ENCODE peak calls at places on chromosomes 12 and 14, in four cellular contexts. M is A549, D is adrenal gland, N is psoas muscle. V is an unnamed sample. For H3K4me1 and H3K9me3, the result is how much of the 10 kb centered on the place peaks cover.

GRCh38 chr12:122057007-122057735 is 21.4 kb upstream of the MLXIP start:
- DNase-seq in M (no peak), D (no peak), N (no peak), V (no peak)

GRCh38 chr12:108948369-108948768 is 68.5 kb downstream of the DAO start:
- DNase-seq in M (no peak), D (no peak), N (no peak), V (no peak)

GRCh38 chr14:70888681-70889175 is 18.5 kb upstream of the PCNX1 start:
- DNase-seq in M (no peak), D (no peak), N (no peak), V (no peak)

GRCh38 chr12:12534134-12534866 is 28.4 kb downstream of the DUSP16 start:
- DNase-seq in M (no peak), D (no peak), N (no peak), V (no peak)

GRCh38 chr12:15829949-15830348 is 40.8 kb upstream of the EPS8 start:
- DNase-seq in M (no peak), D (no peak), N (no peak), V (peak)

GRCh38 chr14:95993768-95994592 is 45.2 kb upstream of the C14orf132 start:
- DNase-seq in M (peak), D (peak), N (no peak), V (no peak)

GRCh38 chr12:20963762-20964161 is 153.3 kb downstream of the SLCO1B3 start:
- DNase-seq in M (no peak), D (no peak), N (no peak), V (no peak)

GRCh38 chr12:59916988-59917387 is 321.2 kb downstream of the SLC16A7 start:
- DNase-seq in M (no peak), D (no peak), N (no peak), V (no peak)

GRCh38 chr14:72883963-72884362 is 9.9 kb downstream of the DPF3 start:
- DNase-seq in M (no peak), D (no peak), N (no peak), V (peak)

GRCh38 chr14:59919582-59920377 is at the start of gene LRRC9:
- DNase-seq in M (no peak), D (peak), N (peak), V (no peak)

GRCh38 chr12:115227137-115227615 is 543.2 kb upstream of the TBX3 start:
- DNase-seq in M (peak), D (peak), N (peak), V (peak)

GRCh38 chr12:49019435-49020317 is 1.1 kb upstream of the PRKAG1 start:
- DNase-seq in M (peak), D (peak), N (no peak), V (no peak)

GRCh38 chr14:99793213-99794155 is at the start of gene EML1:
- DNase-seq in M (peak), D (peak), N (peak), V (peak)

GRCh38 chr12:113443030-113443539 is 20.9 kb downstream of the SDSL start:
- DNase-seq in M (no peak), D (no peak), N (no peak), V (no peak)

DNA sequence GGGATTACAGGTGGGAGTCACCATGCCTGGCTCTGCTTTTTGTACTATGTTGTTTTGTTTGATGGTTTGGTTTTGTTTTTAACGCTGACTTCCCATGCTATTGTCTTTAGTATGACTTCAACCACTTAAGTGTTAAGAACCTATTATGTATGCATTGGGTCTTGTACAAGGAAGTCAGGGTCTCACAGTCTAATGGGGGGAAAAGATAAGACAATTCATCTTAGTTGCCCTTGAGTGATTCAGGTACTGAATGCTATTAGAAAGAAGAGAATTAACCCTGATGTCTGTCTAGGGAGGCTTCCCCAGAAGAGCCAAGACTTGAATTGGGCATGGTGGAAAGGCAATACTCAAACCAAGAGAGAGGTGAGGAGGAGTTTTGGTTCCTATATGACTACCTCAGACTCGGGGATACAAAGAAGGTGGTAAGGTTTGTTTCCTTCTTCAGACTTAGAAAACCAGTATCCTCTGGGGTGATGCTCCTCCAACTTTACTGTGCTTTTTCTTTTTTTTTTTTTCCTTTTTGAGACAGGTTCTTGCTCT is 64.6 kb downstream of the SUSD6 start:
- DNase-seq in M (no peak), D (no peak), N (no peak), V (no peak)
- H3K4me1 ChIP-seq in M (under half), D (half or more), N (half or more), V (under half)

GRCh38 chr12:31843399-31844095 is 114.7 kb upstream of the AMN1 start:
- DNase-seq in M (no peak), D (no peak), N (no peak), V (no peak)
- H3K9me3 ChIP-seq in M (under half), D (under half), N (under half), V (under half)

DNA sequence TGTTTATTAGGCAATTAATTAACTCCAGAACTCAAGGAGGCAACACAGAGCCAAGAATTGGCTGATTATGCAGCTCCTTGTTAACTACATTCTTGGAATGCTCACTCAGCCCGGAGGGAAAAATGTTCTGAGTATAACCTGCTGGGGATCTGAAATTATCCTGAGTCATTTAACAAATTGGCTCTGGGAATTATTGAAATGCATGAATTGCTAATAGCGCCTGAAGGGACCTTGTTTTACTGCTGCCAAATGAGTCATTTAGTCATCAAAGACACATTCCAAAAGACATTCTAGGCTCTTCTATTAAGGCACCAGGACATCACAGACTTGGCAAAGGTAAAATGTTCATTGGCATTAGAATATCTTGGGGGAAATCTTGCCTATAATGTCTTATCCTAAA is 13.0 kb downstream of the TMEM52B start:
- DNase-seq in M (no peak), D (peak), N (no peak), V (no peak)
- H3K4me1 ChIP-seq in M (under half), D (under half), N (under half), V (under half)

DNA sequence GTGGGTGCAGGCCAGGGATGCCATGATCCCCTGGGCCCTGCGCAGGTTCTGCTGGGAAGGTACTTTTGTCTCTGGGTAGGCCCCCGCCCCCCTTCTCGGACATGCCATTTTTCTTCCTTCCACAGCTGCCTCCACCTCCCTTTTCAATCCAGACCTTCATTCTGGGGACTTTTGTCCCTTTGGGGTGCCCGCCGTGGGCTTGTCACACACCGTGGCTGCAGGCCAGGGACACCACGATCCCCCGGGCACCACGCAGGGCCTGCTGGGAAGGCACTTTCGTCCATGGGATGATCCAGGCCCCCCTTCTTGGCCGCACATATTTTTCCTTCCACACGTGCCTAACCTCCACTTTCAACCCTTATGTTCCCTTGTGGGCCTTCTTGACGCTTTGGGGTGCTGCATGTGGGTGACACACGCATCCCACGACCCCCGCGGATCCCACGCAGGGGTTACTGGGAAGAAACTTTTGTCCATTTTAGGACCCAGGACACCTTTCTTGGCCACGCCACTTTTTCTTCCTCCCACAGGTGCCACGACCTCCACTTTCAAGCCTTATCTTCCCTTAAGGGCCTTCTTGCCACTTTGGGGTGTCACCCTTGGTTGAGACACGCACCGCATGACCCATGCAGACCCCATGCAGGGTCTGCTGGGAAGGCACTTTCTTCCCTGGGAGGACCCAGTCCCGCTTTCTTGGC is 272.5 kb downstream of the ALG10 start:
- DNase-seq in M (no peak), D (no peak), N (peak), V (no peak)
- H3K9me3 ChIP-seq in M (under half), D (under half), N (under half), V (under half)

DNA sequence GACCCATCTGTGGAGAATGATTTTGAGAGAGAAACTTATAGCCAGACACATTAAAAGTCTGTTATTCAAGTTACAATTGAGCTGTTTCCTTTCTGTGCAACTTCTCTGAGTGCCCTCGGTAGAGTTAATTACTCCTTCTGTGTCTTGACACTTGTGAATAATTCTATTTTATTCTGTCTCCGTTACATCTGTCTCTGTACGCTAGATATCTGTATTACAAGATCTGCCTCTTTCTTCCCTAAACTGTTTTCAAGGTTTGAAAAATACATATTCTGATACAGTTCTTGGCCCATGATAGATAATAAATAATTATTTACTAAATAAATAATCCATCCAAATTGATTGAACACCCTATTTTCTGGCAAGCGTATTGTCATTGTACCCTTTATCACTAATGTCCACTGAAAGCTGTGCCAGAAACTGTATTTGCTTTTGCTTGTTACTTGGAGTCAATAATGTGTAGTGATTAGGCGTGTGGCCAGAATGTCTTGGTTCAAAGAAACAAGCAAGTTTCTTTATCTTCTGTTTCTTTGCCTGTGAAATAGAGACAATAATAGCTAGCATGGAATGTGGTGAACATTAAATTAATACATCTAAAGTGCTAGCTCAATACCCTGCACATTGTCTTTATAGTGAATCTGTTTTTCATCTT is 40.1 kb downstream of the FRS2 start:
- DNase-seq in M (no peak), D (peak), N (no peak), V (no peak)
- H3K4me1 ChIP-seq in M (half or more), D (half or more), N (half or more), V (half or more)

GRCh38 chr12:83003026-83003425 is 316.3 kb downstream of the TMTC2 start:
- DNase-seq in M (no peak), D (no peak), N (no peak), V (no peak)
- H3K9me3 ChIP-seq in M (under half), D (under half), N (under half), V (under half)

V was measured in SJSA1.